ENCODE peak calls at places on chromosomes 7 and 10, in seven cellular contexts. U is Kasumi-1; X is RWPE1; Y is foreskin fibroblast; J is central memory CD4-positive, alpha-beta T cell; F is epithelial cell of esophagus; P is nucleus accumbens. I is an unnamed sample.

GRCh38 chr10:50275650-50276235 is 24.4 kb upstream of the ASAH2 start:
- DNase-seq in Y (peak), F (peak), U (peak), J (no peak), X (peak), P (peak), I (peak)

GRCh38 chr7:116356979-116357378 is 142.6 kb upstream of the CAV2 start:
- DNase-seq in F (no peak), X (no peak), P (no peak), Y (peak), J (no peak), U (no peak), I (no peak)

GRCh38 chr10:7378602-7379403 is 32.0 kb downstream of the SFMBT2 start:
- DNase-seq in Y (peak), P (no peak), J (no peak), F (peak), U (no peak), X (no peak), I (no peak)

GRCh38 chr10:132227851-132228390 is 41.2 kb downstream of the DPYSL4 start:
- DNase-seq in U (no peak), X (no peak), P (no peak), F (no peak), J (no peak), Y (no peak), I (no peak)

GRCh38 chr10:61760943-61761824 is 98.5 kb downstream of the CABCOCO1 start:
- DNase-seq in P (no peak), J (no peak), F (peak), U (no peak), Y (peak), X (peak), I (no peak)

GRCh38 chr10:3107426-3107961 is 40.1 kb downstream of the PFKP start:
- DNase-seq in X (peak), U (no peak), F (peak), Y (peak), P (peak), J (no peak), I (peak)

GRCh38 chr7:6648066-6648814 is 11.1 kb downstream of the ZNF316 start:
- DNase-seq in F (no peak), J (no peak), Y (no peak), P (no peak), X (no peak), U (no peak), I (no peak)

GRCh38 chr7:26618898-26619297 is 245.5 kb downstream of the SKAP2 start:
- DNase-seq in Y (no peak), P (no peak), F (no peak), X (no peak), J (no peak), U (no peak), I (no peak)

GRCh38 chr7:130353196-130353595 is 8.6 kb downstream of the CPA5 start:
- DNase-seq in J (no peak), P (no peak), Y (no peak), F (no peak), U (no peak), X (no peak), I (no peak)

GRCh38 chr7:92785923-92786322 is 50.5 kb downstream of the CDK6 start:
- DNase-seq in U (no peak), J (no peak), X (no peak), Y (peak), P (no peak), F (peak), I (no peak)

GRCh38 chr7:100469227-100470044 is 5.4 kb upstream of the SPACDR start:
- DNase-seq in Y (peak), X (peak), F (peak), J (peak), P (peak), U (peak), I (peak)

GRCh38 chr10:7529638-7530037 is 118.8 kb upstream of the SFMBT2 start:
- DNase-seq in J (no peak), P (peak), F (peak), Y (no peak), U (peak), X (peak), I (peak)

GRCh38 chr10:11810313-11810766 is 12.8 kb upstream of the PROSER2 start:
- DNase-seq in U (no peak), X (no peak), Y (peak), P (no peak), F (peak), J (no peak), I (no peak)

GRCh38 chr10:49651917-49652316 is 27.5 kb upstream of the C10orf53 start:
- DNase-seq in P (no peak), Y (no peak), U (no peak), J (no peak), X (no peak), F (no peak), I (no peak)

GRCh38 chr10:62183442-62183841 is 85.2 kb downstream of the RTKN2 start:
- DNase-seq in F (no peak), P (no peak), J (peak), X (no peak), Y (no peak), U (no peak), I (no peak)

GRCh38 chr7:128352138-128352537 is 8.4 kb upstream of the RBM28 start:
- DNase-seq in Y (peak), U (no peak), P (no peak), J (no peak), X (no peak), F (peak), I (peak)

I was measured in midbrain.